ENCODE peak calls at places on chromosomes 6 and 20, in ten cellular contexts. One of them, this sample, is unnamed.

GRCh38 chr6:24205020-24205492 is 79.0 kb downstream of the NRSN1 start:
- DNase-seq in left ventricle myocardium inferior: no peak
- DNase-seq in K562: peak; percentile 16
- DNase-seq in pancreas: no peak
- DNase-seq in neural progenitor cell: peak; percentile 61
- DNase-seq in heart left ventricle: no peak
- DNase-seq in stomach: no peak
- DNase-seq in GM12865: peak; percentile 44
- DNase-seq in astrocyte of the spinal cord: peak; percentile 51
- DNase-seq in SK-N-SH: peak; percentile 36
- DNase-seq in this sample: peak; percentile 62

GRCh38 chr20:24491043-24491756 is 21.8 kb downstream of the SYNDIG1 start:
- DNase-seq in left ventricle myocardium inferior: no peak
- DNase-seq in K562: no peak
- DNase-seq in pancreas: no peak
- DNase-seq in neural progenitor cell: no peak
- DNase-seq in heart left ventricle: no peak
- DNase-seq in stomach: no peak
- DNase-seq in GM12865: no peak
- DNase-seq in astrocyte of the spinal cord: peak; percentile 21
- DNase-seq in SK-N-SH: no peak
- DNase-seq in this sample: no peak

GRCh38 chr20:48409216-48409615 is 418.6 kb downstream of the PREX1 start:
- DNase-seq in left ventricle myocardium inferior: no peak
- DNase-seq in K562: no peak
- DNase-seq in pancreas: no peak
- DNase-seq in neural progenitor cell: no peak
- DNase-seq in heart left ventricle: no peak
- DNase-seq in stomach: no peak
- DNase-seq in GM12865: no peak
- DNase-seq in astrocyte of the spinal cord: no peak
- DNase-seq in SK-N-SH: no peak
- DNase-seq in this sample: no peak

GRCh38 chr20:63968928-63969760 is 586 bp downstream of the ZNF512B start:
- DNase-seq in left ventricle myocardium inferior: peak; percentile 20
- DNase-seq in K562: peak; percentile 50
- DNase-seq in pancreas: peak; percentile 81
- DNase-seq in neural progenitor cell: peak; percentile 56
- DNase-seq in heart left ventricle: peak; percentile 45
- DNase-seq in stomach: peak; percentile 27
- DNase-seq in GM12865: no peak
- DNase-seq in astrocyte of the spinal cord: no peak
- DNase-seq in SK-N-SH: peak; percentile 86
- DNase-seq in this sample: peak; percentile 38

GRCh38 chr20:23212011-23212410 is 125.9 kb upstream of the CD93 start:
- DNase-seq in left ventricle myocardium inferior: no peak
- DNase-seq in K562: no peak
- DNase-seq in pancreas: no peak
- DNase-seq in neural progenitor cell: no peak
- DNase-seq in heart left ventricle: no peak
- DNase-seq in stomach: no peak
- DNase-seq in GM12865: no peak
- DNase-seq in astrocyte of the spinal cord: no peak
- DNase-seq in SK-N-SH: no peak
- DNase-seq in this sample: no peak

GRCh38 chr20:12152996-12153395 is 235.3 kb downstream of the BTBD3 start:
- DNase-seq in left ventricle myocardium inferior: no peak
- DNase-seq in K562: no peak
- DNase-seq in pancreas: no peak
- DNase-seq in neural progenitor cell: no peak
- DNase-seq in heart left ventricle: no peak
- DNase-seq in stomach: no peak
- DNase-seq in GM12865: no peak
- DNase-seq in astrocyte of the spinal cord: peak; percentile 44
- DNase-seq in SK-N-SH: no peak
- DNase-seq in this sample: no peak

GRCh38 chr6:148251286-148251685 is 91.4 kb upstream of the SASH1 start:
- DNase-seq in left ventricle myocardium inferior: no peak
- DNase-seq in K562: no peak
- DNase-seq in pancreas: no peak
- DNase-seq in neural progenitor cell: peak; percentile 35
- DNase-seq in heart left ventricle: no peak
- DNase-seq in stomach: no peak
- DNase-seq in GM12865: peak; percentile 24
- DNase-seq in astrocyte of the spinal cord: peak; percentile 70
- DNase-seq in SK-N-SH: no peak
- DNase-seq in this sample: peak; percentile 56

GRCh38 chr6:14068133-14068532 is 49.4 kb upstream of the CD83 start:
- DNase-seq in left ventricle myocardium inferior: no peak
- DNase-seq in K562: no peak
- DNase-seq in pancreas: no peak
- DNase-seq in neural progenitor cell: no peak
- DNase-seq in heart left ventricle: no peak
- DNase-seq in stomach: no peak
- DNase-seq in GM12865: peak; percentile 38
- DNase-seq in astrocyte of the spinal cord: peak; percentile 95
- DNase-seq in SK-N-SH: no peak
- DNase-seq in this sample: no peak

GRCh38 chr20:51584737-51585136 is 42.2 kb upstream of the NFATC2 start:
- DNase-seq in left ventricle myocardium inferior: no peak
- DNase-seq in K562: no peak
- DNase-seq in pancreas: no peak
- DNase-seq in neural progenitor cell: no peak
- DNase-seq in heart left ventricle: no peak
- DNase-seq in stomach: no peak
- DNase-seq in GM12865: no peak
- DNase-seq in astrocyte of the spinal cord: no peak
- DNase-seq in SK-N-SH: no peak
- DNase-seq in this sample: no peak

GRCh38 chr6:390914-391558 is 516 bp upstream of the IRF4 start:
- DNase-seq in left ventricle myocardium inferior: no peak
- DNase-seq in K562: no peak
- DNase-seq in pancreas: no peak
- DNase-seq in neural progenitor cell: peak; percentile 68
- DNase-seq in heart left ventricle: no peak
- DNase-seq in stomach: no peak
- DNase-seq in GM12865: peak; percentile 71
- DNase-seq in astrocyte of the spinal cord: no peak
- DNase-seq in SK-N-SH: no peak
- DNase-seq in this sample: no peak

GRCh38 chr20:21436186-21436585 is 38.9 kb upstream of the NKX2-4 start:
- DNase-seq in left ventricle myocardium inferior: no peak
- DNase-seq in K562: no peak
- DNase-seq in pancreas: no peak
- DNase-seq in neural progenitor cell: no peak
- DNase-seq in heart left ventricle: no peak
- DNase-seq in stomach: no peak
- DNase-seq in GM12865: no peak
- DNase-seq in astrocyte of the spinal cord: peak; percentile 88
- DNase-seq in SK-N-SH: no peak
- DNase-seq in this sample: no peak

GRCh38 chr6:143299253-143300166 is 151.0 kb downstream of the ADAT2 start:
- DNase-seq in left ventricle myocardium inferior: no peak
- DNase-seq in K562: no peak
- DNase-seq in pancreas: no peak
- DNase-seq in neural progenitor cell: no peak
- DNase-seq in heart left ventricle: no peak
- DNase-seq in stomach: no peak
- DNase-seq in GM12865: peak; percentile 76
- DNase-seq in astrocyte of the spinal cord: no peak
- DNase-seq in SK-N-SH: no peak
- DNase-seq in this sample: no peak

GRCh38 chr6:96499781-96500180 is 21.8 kb upstream of the UFL1 start:
- DNase-seq in left ventricle myocardium inferior: no peak
- DNase-seq in K562: no peak
- DNase-seq in pancreas: no peak
- DNase-seq in neural progenitor cell: no peak
- DNase-seq in heart left ventricle: no peak
- DNase-seq in stomach: no peak
- DNase-seq in GM12865: peak; percentile 18
- DNase-seq in astrocyte of the spinal cord: no peak
- DNase-seq in SK-N-SH: no peak
- DNase-seq in this sample: no peak

GRCh38 chr6:170032197-170032596 is 258.7 kb downstream of the DLL1 start:
- DNase-seq in left ventricle myocardium inferior: peak; percentile 2
- DNase-seq in K562: no peak
- DNase-seq in pancreas: peak; percentile 41
- DNase-seq in neural progenitor cell: no peak
- DNase-seq in heart left ventricle: no peak
- DNase-seq in stomach: peak; percentile 22
- DNase-seq in GM12865: no peak
- DNase-seq in astrocyte of the spinal cord: no peak
- DNase-seq in SK-N-SH: no peak
- DNase-seq in this sample: no peak

GRCh38 chr6:18985061-18985460 is 597.9 kb downstream of the RNF144B start:
- DNase-seq in left ventricle myocardium inferior: no peak
- DNase-seq in K562: no peak
- DNase-seq in pancreas: no peak
- DNase-seq in neural progenitor cell: no peak
- DNase-seq in heart left ventricle: no peak
- DNase-seq in stomach: no peak
- DNase-seq in GM12865: no peak
- DNase-seq in astrocyte of the spinal cord: no peak
- DNase-seq in SK-N-SH: no peak
- DNase-seq in this sample: no peak

GRCh38 chr20:64102647-64103354 is 4.6 kb downstream of the NPBWR2 start:
- DNase-seq in left ventricle myocardium inferior: peak; percentile 16
- DNase-seq in K562: no peak
- DNase-seq in pancreas: peak; percentile 66
- DNase-seq in neural progenitor cell: peak; percentile 84
- DNase-seq in heart left ventricle: peak; percentile 16
- DNase-seq in stomach: no peak
- DNase-seq in GM12865: no peak
- DNase-seq in astrocyte of the spinal cord: no peak
- DNase-seq in SK-N-SH: no peak
- DNase-seq in this sample: no peak

GRCh38 chr6:12112540-12113189 is 100.6 kb downstream of the HIVEP1 start:
- DNase-seq in left ventricle myocardium inferior: no peak
- DNase-seq in K562: peak; percentile 49
- DNase-seq in pancreas: no peak
- DNase-seq in neural progenitor cell: no peak
- DNase-seq in heart left ventricle: peak; percentile 30
- DNase-seq in stomach: no peak
- DNase-seq in GM12865: no peak
- DNase-seq in astrocyte of the spinal cord: no peak
- DNase-seq in SK-N-SH: peak; percentile 19
- DNase-seq in this sample: no peak

GRCh38 chr20:137668-138131 is 4.7 kb upstream of the DEFB126 start:
- DNase-seq in left ventricle myocardium inferior: no peak
- DNase-seq in K562: peak; percentile 11
- DNase-seq in pancreas: no peak
- DNase-seq in neural progenitor cell: no peak
- DNase-seq in heart left ventricle: no peak
- DNase-seq in stomach: no peak
- DNase-seq in GM12865: peak; percentile 13
- DNase-seq in astrocyte of the spinal cord: no peak
- DNase-seq in SK-N-SH: peak; percentile 36
- DNase-seq in this sample: peak; percentile 47
- H3K4me3 ChIP-seq in left ventricle myocardium inferior: no peak overlapping the region
- H3K4me3 ChIP-seq in K562: no peak overlapping the region
- H3K4me3 ChIP-seq in pancreas: no peak overlapping the region
- H3K4me3 ChIP-seq in neural progenitor cell: no peak overlapping the region
- H3K4me3 ChIP-seq in heart left ventricle: no peak overlapping the region
- H3K4me3 ChIP-seq in stomach: no peak overlapping the region
- H3K4me3 ChIP-seq in GM12865: no peak overlapping the region
- H3K4me3 ChIP-seq in astrocyte of the spinal cord: no peak overlapping the region
- H3K4me3 ChIP-seq in SK-N-SH: peak overlapping the region; percentile 22
- H3K4me3 ChIP-seq in this sample: peak overlapping the region; percentile 52

GRCh38 chr20:40638414-40638813 is 50.6 kb downstream of the MAFB start:
- DNase-seq in left ventricle myocardium inferior: no peak
- DNase-seq in K562: no peak
- DNase-seq in pancreas: no peak
- DNase-seq in neural progenitor cell: no peak
- DNase-seq in heart left ventricle: no peak
- DNase-seq in stomach: no peak
- DNase-seq in GM12865: no peak
- DNase-seq in astrocyte of the spinal cord: no peak
- DNase-seq in SK-N-SH: no peak
- DNase-seq in this sample: no peak
- H3K4me3 ChIP-seq in left ventricle myocardium inferior: no peak overlapping the region
- H3K4me3 ChIP-seq in K562: no peak overlapping the region
- H3K4me3 ChIP-seq in pancreas: no peak overlapping the region
- H3K4me3 ChIP-seq in neural progenitor cell: no peak overlapping the region
- H3K4me3 ChIP-seq in heart left ventricle: no peak overlapping the region
- H3K4me3 ChIP-seq in stomach: no peak overlapping the region
- H3K4me3 ChIP-seq in GM12865: no peak overlapping the region
- H3K4me3 ChIP-seq in astrocyte of the spinal cord: no peak overlapping the region
- H3K4me3 ChIP-seq in SK-N-SH: no peak overlapping the region
- H3K4me3 ChIP-seq in this sample: no peak overlapping the region

GRCh38 chr6:56849876-56850275 is 105.0 kb upstream of the BEND6 start:
- DNase-seq in left ventricle myocardium inferior: no peak
- DNase-seq in K562: no peak
- DNase-seq in pancreas: no peak
- DNase-seq in neural progenitor cell: peak; percentile 22
- DNase-seq in heart left ventricle: no peak
- DNase-seq in stomach: no peak
- DNase-seq in GM12865: peak; percentile 77
- DNase-seq in astrocyte of the spinal cord: peak; percentile 77
- DNase-seq in SK-N-SH: no peak
- DNase-seq in this sample: no peak
- H3K4me3 ChIP-seq in left ventricle myocardium inferior: peak overlapping the region; percentile 66
- H3K4me3 ChIP-seq in K562: no peak overlapping the region
- H3K4me3 ChIP-seq in pancreas: no peak overlapping the region
- H3K4me3 ChIP-seq in neural progenitor cell: peak overlapping the region; percentile 93
- H3K4me3 ChIP-seq in heart left ventricle: no peak overlapping the region
- H3K4me3 ChIP-seq in stomach: no peak overlapping the region
- H3K4me3 ChIP-seq in GM12865: peak overlapping the region; percentile 90
- H3K4me3 ChIP-seq in astrocyte of the spinal cord: peak overlapping the region; percentile 69
- H3K4me3 ChIP-seq in SK-N-SH: peak overlapping the region; percentile 73
- H3K4me3 ChIP-seq in this sample: no peak overlapping the region

GRCh38 chr6:109456710-109457595 is 1.4 kb upstream of the MICAL1 start:
- DNase-seq in left ventricle myocardium inferior: peak; percentile 70
- DNase-seq in K562: no peak
- DNase-seq in pancreas: no peak
- DNase-seq in neural progenitor cell: no peak
- DNase-seq in heart left ventricle: no peak
- DNase-seq in stomach: peak; percentile 78
- DNase-seq in GM12865: no peak
- DNase-seq in astrocyte of the spinal cord: peak; percentile 37
- DNase-seq in SK-N-SH: no peak
- DNase-seq in this sample: no peak

GRCh38 chr6:109457596-109457996 is 2.0 kb upstream of the MICAL1 start:
- DNase-seq in left ventricle myocardium inferior: no peak
- DNase-seq in K562: no peak
- DNase-seq in pancreas: no peak
- DNase-seq in neural progenitor cell: no peak
- DNase-seq in heart left ventricle: no peak
- DNase-seq in stomach: no peak
- DNase-seq in GM12865: no peak
- DNase-seq in astrocyte of the spinal cord: no peak
- DNase-seq in SK-N-SH: no peak
- DNase-seq in this sample: no peak

GRCh38 chr6:109461733-109462526 is 6.4 kb upstream of the MICAL1 start:
- DNase-seq in left ventricle myocardium inferior: no peak
- DNase-seq in K562: no peak
- DNase-seq in pancreas: no peak
- DNase-seq in neural progenitor cell: no peak
- DNase-seq in heart left ventricle: no peak
- DNase-seq in stomach: no peak
- DNase-seq in GM12865: no peak
- DNase-seq in astrocyte of the spinal cord: no peak
- DNase-seq in SK-N-SH: no peak
- DNase-seq in this sample: no peak

GRCh38 chr6:109458774-109459531 is 3.4 kb upstream of the MICAL1 start:
- DNase-seq in left ventricle myocardium inferior: no peak
- DNase-seq in K562: no peak
- DNase-seq in pancreas: no peak
- DNase-seq in neural progenitor cell: peak; percentile 53
- DNase-seq in heart left ventricle: no peak
- DNase-seq in stomach: no peak
- DNase-seq in GM12865: peak; percentile 73
- DNase-seq in astrocyte of the spinal cord: no peak
- DNase-seq in SK-N-SH: no peak
- DNase-seq in this sample: no peak

GRCh38 chr6:109460161-109460830 is 4.7 kb upstream of the MICAL1 start:
- DNase-seq in left ventricle myocardium inferior: no peak
- DNase-seq in K562: no peak
- DNase-seq in pancreas: no peak
- DNase-seq in neural progenitor cell: peak; percentile 62
- DNase-seq in heart left ventricle: no peak
- DNase-seq in stomach: no peak
- DNase-seq in GM12865: no peak
- DNase-seq in astrocyte of the spinal cord: no peak
- DNase-seq in SK-N-SH: no peak
- DNase-seq in this sample: no peak
- H3K4me3 ChIP-seq in left ventricle myocardium inferior: no peak overlapping the region
- H3K4me3 ChIP-seq in K562: no peak overlapping the region
- H3K4me3 ChIP-seq in pancreas: no peak overlapping the region
- H3K4me3 ChIP-seq in neural progenitor cell: no peak overlapping the region
- H3K4me3 ChIP-seq in heart left ventricle: no peak overlapping the region
- H3K4me3 ChIP-seq in stomach: no peak overlapping the region
- H3K4me3 ChIP-seq in GM12865: peak overlapping the region; percentile 32
- H3K4me3 ChIP-seq in astrocyte of the spinal cord: no peak overlapping the region
- H3K4me3 ChIP-seq in SK-N-SH: no peak overlapping the region
- H3K4me3 ChIP-seq in this sample: no peak overlapping the region

This sample was measured in SJCRH30.